ENCODE peak calls at places on chromosomes 12 and 14, in ten cellular contexts. G is mucosa of descending colon, X is fibroblast of mammary gland, W is foreskin fibroblast, V is adrenal gland, Q is uterus, L is PC-3, M is thyroid gland, E is upper lobe of right lung, F is lower lobe of right lung. P is an unnamed sample.

GRCh38 chr12:112303004-112303403 is 79.2 kb downstream of the HECTD4 start:
- DNase-seq in G (no peak), X (peak), W (peak), V (no peak), Q (no peak), L (peak), M (no peak), E (no peak), F (no peak), P (peak)

GRCh38 chr12:115870021-115870420 is 407.5 kb downstream of the MED13L start:
- DNase-seq in G (no peak), X (no peak), W (no peak), V (no peak), Q (no peak), L (no peak), M (no peak), E (no peak), F (no peak), P (no peak)

GRCh38 chr12:1837541-1838206 is 17.3 kb downstream of the LRTM2 start:
- DNase-seq in G (no peak), X (no peak), W (peak), V (no peak), Q (no peak), L (peak), M (no peak), E (no peak), F (no peak), P (no peak)

GRCh38 chr14:39426605-39427004 is 5.6 kb downstream of the FBXO33 start:
- DNase-seq in G (no peak), X (peak), W (peak), V (no peak), Q (no peak), L (peak), M (no peak), E (no peak), F (no peak), P (no peak)

GRCh38 chr12:124617615-124618014 is 50.2 kb upstream of the NCOR2 start:
- DNase-seq in G (peak), X (no peak), W (no peak), V (peak), Q (no peak), L (no peak), M (peak), E (peak), F (no peak), P (no peak)

GRCh38 chr14:65257405-65257804 is 155.1 kb upstream of the MAX start:
- DNase-seq in G (no peak), X (no peak), W (no peak), V (no peak), Q (no peak), L (no peak), M (no peak), E (no peak), F (no peak), P (no peak)

GRCh38 chr14:98819132-98819866 is 452.7 kb downstream of the BCL11B start:
- DNase-seq in G (no peak), X (no peak), W (no peak), V (no peak), Q (no peak), L (no peak), M (peak), E (no peak), F (no peak), P (no peak)

GRCh38 chr12:32921397-32921796 is 24.8 kb upstream of the PKP2 start:
- DNase-seq in G (no peak), X (peak), W (no peak), V (no peak), Q (no peak), L (peak), M (no peak), E (no peak), F (no peak), P (no peak)

GRCh38 chr14:70780396-70781075 is 28.8 kb downstream of the MAP3K9 start:
- DNase-seq in G (peak), X (no peak), W (no peak), V (peak), Q (no peak), L (no peak), M (peak), E (peak), F (peak), P (no peak)

GRCh38 chr12:104749555-104749954 is 208.5 kb downstream of the SLC41A2 start:
- DNase-seq in G (no peak), X (no peak), W (no peak), V (no peak), Q (no peak), L (no peak), M (no peak), E (no peak), F (no peak), P (no peak)

GRCh38 chr12:101783838-101784237 is 44.6 kb upstream of the SYCP3 start:
- DNase-seq in G (no peak), X (no peak), W (no peak), V (no peak), Q (no peak), L (no peak), M (no peak), E (no peak), F (no peak), P (no peak)

GRCh38 chr12:131536337-131536736 is 174.6 kb upstream of the SFSWAP start:
- DNase-seq in G (no peak), X (no peak), W (no peak), V (no peak), Q (no peak), L (no peak), M (no peak), E (no peak), F (no peak), P (no peak)

GRCh38 chr12:102883204-102883799 is 33.7 kb downstream of the PAH start:
- DNase-seq in G (peak), X (peak), W (peak), V (peak), Q (no peak), L (peak), M (peak), E (peak), F (peak), P (no peak)

GRCh38 chr12:71014180-71014785 is 93.7 kb upstream of the PTPRR start:
- DNase-seq in G (no peak), X (peak), W (peak), V (no peak), Q (no peak), L (peak), M (no peak), E (no peak), F (no peak), P (no peak)
- H3K4me3 ChIP-seq in G (no peak), X (no peak), W (no peak), V (no peak), Q (no peak), L (peak), M (no peak), E (no peak), F (no peak), P (no peak)

DNA sequence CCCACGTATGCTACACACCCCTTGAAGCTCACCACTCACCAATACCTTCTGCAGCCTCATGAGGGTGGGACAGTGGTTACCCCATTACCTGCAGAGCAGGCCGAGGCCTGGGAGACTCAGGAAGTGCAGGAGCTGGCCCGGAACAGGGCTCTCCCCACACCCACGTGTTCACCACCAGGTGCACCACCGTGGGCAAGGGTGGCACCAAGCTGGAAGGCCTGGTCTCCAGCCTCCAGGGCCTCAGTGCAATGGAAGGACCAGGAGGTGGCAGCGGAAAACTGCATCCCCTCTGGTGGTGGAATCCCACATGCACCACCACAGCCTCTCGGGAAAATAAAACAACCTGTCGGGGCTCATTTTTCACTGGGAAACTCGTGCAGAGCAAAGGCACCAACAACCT is 36.4 kb downstream of the ITPK1 start:
- DNase-seq in G (no peak), X (no peak), W (no peak), V (no peak), Q (no peak), L (no peak), M (no peak), E (no peak), F (no peak), P (no peak)
- TF ChIP-seq CTCF in G (no peak), X (no peak), W (no peak), V (no peak), Q (no peak), L (no peak), M (no peak), E (no peak), F (no peak), P (peak)

GRCh38 chr12:107843351-107844311 is 69.1 kb downstream of the ASCL4 start:
- DNase-seq in G (no peak), X (no peak), W (peak), V (no peak), Q (no peak), L (no peak), M (peak), E (peak), F (no peak), P (no peak)
- H3K4me3 ChIP-seq in G (no peak), X (no peak), W (peak), V (peak), Q (no peak), L (no peak), M (no peak), E (peak), F (peak), P (peak)

GRCh38 chr12:49068879-49069506 is 786 bp downstream of the RHEBL1 start:
- DNase-seq in G (no peak), X (no peak), W (no peak), V (no peak), Q (no peak), L (no peak), M (no peak), E (no peak), F (no peak), P (no peak)

GRCh38 chr12:49070971-49071370 is 1.2 kb upstream of the RHEBL1 start:
- DNase-seq in G (no peak), X (no peak), W (no peak), V (no peak), Q (no peak), L (no peak), M (no peak), E (no peak), F (no peak), P (no peak)

GRCh38 chr12:49066120-49066519 is 3.7 kb downstream of the RHEBL1 start:
- DNase-seq in G (no peak), X (no peak), W (no peak), V (no peak), Q (no peak), L (no peak), M (no peak), E (no peak), F (no peak), P (no peak)

GRCh38 chr12:49064767-49065152 is 4.2 kb upstream of the KMT2D start:
- DNase-seq in G (no peak), X (no peak), W (no peak), V (no peak), Q (no peak), L (no peak), M (no peak), E (no peak), F (no peak), P (no peak)

GRCh38 chr12:49069507-49070346 is at the start of gene RHEBL1:
- DNase-seq in G (peak), X (peak), W (peak), V (peak), Q (peak), L (peak), M (peak), E (peak), F (peak), P (peak)
- TF ChIP-seq CTCF in G (no peak), X (peak), W (no peak), V (no peak), Q (no peak), L (peak), M (no peak), E (peak), F (no peak), P (no peak)

DNA sequence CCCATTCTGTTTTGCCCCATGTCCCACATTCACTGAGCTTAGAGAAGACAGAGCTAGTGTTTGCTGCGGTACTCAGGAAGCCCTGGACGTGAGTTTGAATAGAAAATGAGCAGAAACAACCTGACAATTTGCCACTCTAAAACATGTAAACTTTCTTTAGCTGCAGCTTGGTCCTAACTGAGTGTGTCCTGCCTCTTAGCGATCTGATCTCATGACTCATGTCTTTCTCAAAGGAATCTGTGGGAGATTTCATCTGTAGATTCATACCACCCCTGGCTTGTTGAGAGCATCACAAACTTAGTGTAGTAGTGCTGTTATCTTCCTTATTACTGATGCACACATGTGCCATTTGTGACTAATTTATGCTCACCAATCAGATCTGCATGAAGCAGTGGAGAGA is 86.7 kb downstream of the ITPR2 start:
- DNase-seq in G (no peak), X (peak), W (peak), V (no peak), Q (no peak), L (peak), M (no peak), E (no peak), F (no peak), P (peak)
- H3K4me3 ChIP-seq in G (no peak), X (no peak), W (no peak), V (no peak), Q (no peak), L (no peak), M (no peak), E (no peak), F (no peak), P (no peak)

DNA sequence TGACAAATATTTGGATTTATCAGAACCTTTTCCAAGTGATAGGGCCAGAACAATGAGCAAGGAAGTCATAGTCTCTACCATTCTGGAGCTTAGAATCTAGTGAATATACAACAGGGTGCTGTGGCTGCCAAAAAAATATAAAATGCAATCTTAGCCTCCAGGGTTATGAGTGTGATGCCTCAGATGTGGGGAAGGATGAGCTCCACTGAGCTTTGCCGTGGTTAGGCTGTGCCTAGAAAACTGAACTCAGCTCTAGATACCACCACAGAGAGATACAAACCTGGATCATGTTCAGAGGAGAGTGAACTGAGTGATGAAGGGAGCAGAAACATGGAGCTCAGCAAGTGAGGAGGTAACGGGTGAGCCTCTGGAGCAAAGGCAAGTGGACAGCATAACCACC is 138.1 kb upstream of the HIF1A start:
- DNase-seq in G (no peak), X (no peak), W (no peak), V (no peak), Q (no peak), L (no peak), M (no peak), E (no peak), F (no peak), P (no peak)
- TF ChIP-seq CTCF in G (no peak), X (no peak), W (no peak), V (no peak), Q (no peak), L (no peak), M (no peak), E (no peak), F (no peak), P (no peak)

DNA sequence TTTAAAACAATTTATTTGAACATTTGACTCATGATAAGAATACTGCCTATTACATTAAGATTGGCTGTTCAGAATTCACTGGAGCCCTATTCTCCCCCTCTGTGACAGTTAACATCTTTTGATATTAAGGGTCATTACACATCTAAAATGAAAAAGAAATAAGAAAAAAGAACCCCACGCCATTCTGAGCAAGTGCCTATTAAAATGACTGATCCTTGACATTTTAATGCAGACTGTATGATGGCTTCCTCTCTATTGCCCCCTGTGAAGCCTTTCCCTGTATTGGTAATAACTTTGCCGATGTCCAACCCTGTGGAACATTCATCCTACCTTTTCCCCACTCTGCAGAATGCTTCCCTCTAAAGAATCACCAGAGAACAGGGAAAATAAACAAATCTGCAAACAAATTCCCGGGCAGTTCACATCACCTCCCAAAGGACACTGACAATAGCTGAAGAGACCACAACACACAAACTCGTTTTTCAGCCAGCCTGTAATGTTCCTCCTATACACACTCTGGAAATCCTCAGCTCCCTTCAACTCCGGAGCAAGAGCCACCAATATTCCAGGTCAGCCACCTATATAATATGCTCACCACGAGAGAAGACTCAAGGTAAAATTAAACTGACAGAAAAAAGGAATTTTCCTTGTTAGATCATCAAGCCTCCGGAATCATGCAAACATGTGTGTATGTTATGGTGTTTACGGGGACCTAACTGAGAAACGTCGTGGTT is 2.1 kb downstream of the NIN start:
- DNase-seq in G (no peak), X (no peak), W (no peak), V (no peak), Q (no peak), L (no peak), M (no peak), E (no peak), F (no peak), P (no peak)
- H3K4me3 ChIP-seq in G (no peak), X (peak), W (peak), V (no peak), Q (no peak), L (peak), M (no peak), E (peak), F (peak), P (peak)

DNA sequence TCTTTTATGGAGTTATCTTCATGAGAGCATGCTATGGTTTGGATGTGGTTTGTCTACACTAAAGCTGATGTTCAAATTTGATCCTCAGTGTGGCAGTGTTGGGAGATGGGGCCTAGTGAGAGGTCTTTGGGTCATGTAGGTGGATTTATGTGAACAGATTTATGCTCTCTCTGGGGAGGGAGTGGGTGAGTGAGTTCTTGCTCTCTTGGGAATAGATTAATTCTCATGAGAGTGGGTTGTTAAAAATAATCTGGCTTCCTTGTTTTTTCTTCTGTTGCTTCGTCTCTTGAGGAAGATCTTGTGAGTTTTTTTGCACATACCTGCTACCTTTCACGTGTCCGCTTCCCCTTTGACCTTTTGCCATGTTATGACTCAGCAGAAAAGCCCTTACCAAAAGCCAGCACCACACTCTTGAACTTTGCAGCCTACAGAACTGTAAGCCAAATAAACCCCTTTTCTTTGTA is 20.5 kb downstream of the DERA start:
- DNase-seq in G (no peak), X (peak), W (no peak), V (no peak), Q (no peak), L (peak), M (no peak), E (no peak), F (no peak), P (no peak)
- TF ChIP-seq CTCF in G (no peak), X (peak), W (no peak), V (no peak), Q (no peak), L (no peak), M (no peak), E (no peak), F (no peak), P (peak)

GRCh38 chr12:127336416-127336815 is 930.6 kb upstream of the TMEM132C start:
- DNase-seq in G (no peak), X (no peak), W (no peak), V (no peak), Q (no peak), L (no peak), M (no peak), E (no peak), F (no peak), P (no peak)
- H3K4me3 ChIP-seq in G (no peak), X (no peak), W (no peak), V (no peak), Q (no peak), L (no peak), M (no peak), E (no peak), F (no peak), P (no peak)

GRCh38 chr12:122080149-122081107 is 1.9 kb downstream of the MLXIP start:
- DNase-seq in G (peak), X (peak), W (peak), V (peak), Q (peak), L (peak), M (peak), E (peak), F (peak), P (no peak)

GRCh38 chr12:122079038-122079531 is 529 bp downstream of the MLXIP start:
- DNase-seq in G (peak), X (no peak), W (peak), V (peak), Q (peak), L (peak), M (peak), E (peak), F (peak), P (no peak)

GRCh38 chr12:122079532-122080081 is 1.1 kb downstream of the MLXIP start:
- DNase-seq in G (peak), X (no peak), W (peak), V (no peak), Q (no peak), L (no peak), M (peak), E (peak), F (no peak), P (no peak)

GRCh38 chr12:122076743-122077495 is 1.6 kb upstream of the MLXIP start:
- DNase-seq in G (peak), X (no peak), W (no peak), V (no peak), Q (no peak), L (no peak), M (no peak), E (no peak), F (no peak), P (no peak)

GRCh38 chr12:122078141-122079037 is at the start of gene MLXIP:
- DNase-seq in G (peak), X (peak), W (peak), V (peak), Q (peak), L (peak), M (peak), E (peak), F (peak), P (no peak)
- TF ChIP-seq CTCF in G (no peak), X (no peak), W (no peak), V (no peak), Q (peak), L (no peak), M (no peak), E (no peak), F (no peak), P (no peak)

P was measured in AG04449.